ENCODE peak calls at places on chromosome 2, in four cellular contexts. U is Panc1, R is esophagus squamous epithelium, W is IMR-90. O is an unnamed sample.

GRCh38 chr2:61443342-61444041 is 27.4 kb downstream of the USP34 start:
- DNase-seq in U (no peak), W (no peak), R (no peak), O (peak)

GRCh38 chr2:207772081-207772843 is 2.6 kb upstream of the FZD5 start:
- DNase-seq in W (no peak), U (no peak), R (no peak), O (no peak)

GRCh38 chr2:9110346-9110884 is 96.2 kb upstream of the ASAP2 start:
- DNase-seq in R (no peak), U (no peak), W (no peak), O (no peak)

GRCh38 chr2:232615339-232615738 is 18.1 kb upstream of the EFHD1 start:
- DNase-seq in R (no peak), W (no peak), U (no peak), O (no peak)

GRCh38 chr2:88492002-88492401 is 39.5 kb upstream of the FOXI3 start:
- DNase-seq in W (no peak), R (no peak), U (no peak), O (no peak)

GRCh38 chr2:62321890-62322289 is 126.0 kb downstream of the B3GNT2 start:
- DNase-seq in W (no peak), U (no peak), R (no peak), O (no peak)

GRCh38 chr2:36408198-36408703 is 52.7 kb downstream of the CRIM1 start:
- DNase-seq in W (peak), U (no peak), R (no peak), O (no peak)

GRCh38 chr2:136538489-136538888 is 226.9 kb upstream of the THSD7B start:
- DNase-seq in U (no peak), R (no peak), W (no peak), O (no peak)

GRCh38 chr2:127049927-127050802 is 56.8 kb downstream of the BIN1 start:
- DNase-seq in W (peak), U (no peak), R (no peak), O (peak)

GRCh38 chr2:33620-34019 is 12.7 kb downstream of the FAM110C start:
- DNase-seq in W (no peak), R (no peak), U (no peak), O (no peak)

GRCh38 chr2:240013343-240013742 is 11.8 kb downstream of the NDUFA10 start:
- DNase-seq in U (no peak), R (no peak), W (peak), O (no peak)

GRCh38 chr2:117470311-117471095 is 344.0 kb upstream of the DDX18 start:
- DNase-seq in U (peak), R (no peak), W (no peak), O (peak)

GRCh38 chr2:96802281-96802595 is 13.8 kb upstream of the CNNM3 start:
- DNase-seq in R (no peak), U (no peak), W (no peak), O (peak)

GRCh38 chr2:183229386-183229785 is 105.1 kb downstream of the NUP35 start:
- DNase-seq in R (no peak), U (no peak), W (peak), O (no peak)

GRCh38 chr2:166138144-166138543 is 10.3 kb upstream of the SCN1A start:
- DNase-seq in W (no peak), R (no peak), U (no peak), O (no peak)

GRCh38 chr2:241553512-241553830 is 5.1 kb upstream of the BOK start:
- DNase-seq in W (no peak), U (no peak), R (no peak), O (no peak)

GRCh38 chr2:165408191-165408590 is 61.3 kb upstream of the CSRNP3 start:
- DNase-seq in U (no peak), R (no peak), W (no peak), O (no peak)

GRCh38 chr2:134717706-134718094 is 1.1 kb downstream of the TMEM163 start:
- DNase-seq in R (no peak), W (no peak), U (no peak), O (no peak)

GRCh38 chr2:17135619-17136018 is 382.6 kb downstream of the RAD51AP2 start:
- DNase-seq in R (no peak), U (no peak), W (no peak), O (no peak)

GRCh38 chr2:33673937-33674336 is 74.8 kb upstream of the FAM98A start:
- DNase-seq in U (no peak), W (peak), R (no peak), O (peak)

GRCh38 chr2:40199758-40200157 is 252.1 kb downstream of the SLC8A1 start:
- DNase-seq in R (no peak), U (no peak), W (peak), O (no peak)

GRCh38 chr2:86453838-86454237 is 12.7 kb downstream of the KDM3A start:
- DNase-seq in R (no peak), U (no peak), W (peak), O (no peak)

GRCh38 chr2:120453635-120453998 is 107.7 kb downstream of the INHBB start:
- DNase-seq in U (no peak), R (no peak), W (peak), O (no peak)

GRCh38 chr2:120392923-120393322 is 47.0 kb downstream of the INHBB start:
- DNase-seq in U (no peak), W (no peak), R (no peak), O (no peak)

GRCh38 chr2:29530281-29530680 is 391.1 kb downstream of the ALK start:
- DNase-seq in R (no peak), W (peak), U (no peak), O (no peak)

GRCh38 chr2:232870002-232870765 is at the start of gene SNORC:
- DNase-seq in R (no peak), W (no peak), U (no peak), O (no peak)

GRCh38 chr2:191866675-191867506 is 20.0 kb upstream of the CAVIN2 start:
- DNase-seq in R (no peak), W (peak), U (peak), O (no peak)

GRCh38 chr2:134372611-134373131 is 118.8 kb downstream of the MGAT5 start:
- DNase-seq in R (no peak), W (peak), U (no peak), O (no peak)

GRCh38 chr2:207768168-207768890 is 1.4 kb downstream of the FZD5 start:
- DNase-seq in U (no peak), W (no peak), R (no peak), O (peak)

GRCh38 chr2:219175928-219176817 is 552 bp downstream of the CNPPD1 start:
- DNase-seq in W (peak), U (no peak), R (no peak), O (peak)

GRCh38 chr2:238601433-238602222 is 174.9 kb downstream of the ASB1 start:
- DNase-seq in W (peak), R (no peak), U (no peak), O (no peak)

GRCh38 chr2:165793779-165794519 is at the start of gene GALNT3:
- DNase-seq in U (no peak), R (peak), W (no peak), O (peak)

GRCh38 chr2:55063713-55064323 is 13.6 kb upstream of the RTN4 start:
- DNase-seq in W (no peak), R (no peak), U (no peak), O (no peak)

GRCh38 chr2:239125726-239126675 is 274.8 kb downstream of the HDAC4 start:
- DNase-seq in U (no peak), R (no peak), W (no peak), O (no peak)

GRCh38 chr2:3493610-3493997 is 25.7 kb downstream of the ADI1 start:
- DNase-seq in R (no peak), U (no peak), W (peak), O (peak)

DNA sequence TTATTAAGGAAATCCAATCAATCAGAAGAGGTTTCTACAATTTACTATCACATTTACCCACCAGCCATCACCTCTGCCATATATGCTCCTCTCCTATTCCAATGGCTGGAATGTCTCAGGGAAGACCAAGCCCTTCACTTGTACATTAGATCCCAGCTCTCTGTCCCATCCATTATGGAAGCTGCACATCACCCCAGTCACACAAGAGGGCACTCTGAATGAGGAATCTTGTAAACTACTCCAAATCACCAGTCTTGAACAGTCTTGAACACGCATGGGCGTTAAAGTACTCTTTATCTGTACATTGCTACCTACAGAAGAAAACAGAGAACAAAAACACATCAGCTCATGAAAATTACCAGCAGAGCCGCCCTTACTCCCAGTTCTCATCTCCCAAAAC is 38.7 kb downstream of the ZC3H8 start:
- DNase-seq in R (no peak), W (peak), U (no peak), O (no peak)
- TF ChIP-seq CTCF in R (no peak), W (no peak), U (peak), O (no peak)

DNA sequence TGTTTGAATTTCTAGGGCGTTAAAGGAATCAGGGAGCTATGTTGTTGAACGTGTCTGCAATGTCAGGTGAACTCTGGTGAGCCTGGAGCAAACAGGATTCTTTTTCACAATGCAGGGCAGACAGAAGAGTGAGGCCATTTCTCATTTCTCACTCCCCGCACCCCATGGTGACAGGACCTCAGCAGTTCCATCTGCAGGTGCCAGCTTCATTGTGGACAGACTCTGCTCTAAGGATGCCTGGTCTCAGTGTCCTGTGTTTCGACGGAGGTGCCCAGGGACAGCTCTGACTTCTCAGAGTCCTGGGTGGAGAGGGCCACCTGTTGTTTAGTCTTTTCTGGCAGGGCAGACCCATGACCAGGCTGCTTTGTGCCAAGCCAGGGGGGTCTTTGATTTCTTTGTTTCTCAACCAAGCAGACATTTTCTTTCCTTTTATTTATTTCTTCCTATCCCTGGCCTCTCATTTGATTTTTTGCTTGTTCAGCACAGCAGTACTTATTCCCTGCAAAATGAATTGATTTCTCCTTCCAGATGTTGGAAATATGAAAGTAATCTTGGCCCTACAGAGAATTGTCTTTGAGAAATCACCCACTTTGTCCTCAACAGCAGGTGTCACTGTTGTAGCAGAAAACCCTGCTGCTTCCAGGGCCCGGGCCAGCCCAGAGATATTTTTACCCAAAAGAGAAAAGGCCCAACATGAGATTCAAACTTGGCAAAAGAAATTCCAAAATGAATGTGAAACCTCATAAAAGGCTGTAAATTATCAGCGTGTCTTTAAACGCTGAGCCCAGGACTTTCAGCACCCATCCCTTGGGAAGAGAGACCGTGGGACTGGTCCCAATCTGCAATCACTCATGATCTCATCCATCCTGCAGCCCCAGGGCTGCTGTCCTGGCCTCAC is 201.6 kb downstream of the RNF144A start:
- DNase-seq in U (no peak), W (peak), R (no peak), O (peak)
- TF ChIP-seq CTCF in U (peak), W (peak), R (peak), O (peak)

GRCh38 chr2:5691659-5692529 is at the start of gene SOX11:
- DNase-seq in W (peak), R (no peak), U (no peak), O (no peak)
- TF ChIP-seq CTCF in W (peak), R (no peak), U (no peak), O (no peak)

GRCh38 chr2:202821538-202822160 is 49.9 kb downstream of the ICA1L start:
- DNase-seq in U (no peak), R (no peak), W (no peak), O (no peak)
- TF ChIP-seq CTCF in U (no peak), R (no peak), W (no peak), O (no peak)

GRCh38 chr2:217570394-217570793 is 432.4 kb downstream of the TNS1 start:
- DNase-seq in U (no peak), W (no peak), R (no peak), O (no peak)

GRCh38 chr2:217568289-217568985 is 434.4 kb downstream of the TNS1 start:
- DNase-seq in W (peak), R (no peak), U (no peak), O (no peak)

DNA sequence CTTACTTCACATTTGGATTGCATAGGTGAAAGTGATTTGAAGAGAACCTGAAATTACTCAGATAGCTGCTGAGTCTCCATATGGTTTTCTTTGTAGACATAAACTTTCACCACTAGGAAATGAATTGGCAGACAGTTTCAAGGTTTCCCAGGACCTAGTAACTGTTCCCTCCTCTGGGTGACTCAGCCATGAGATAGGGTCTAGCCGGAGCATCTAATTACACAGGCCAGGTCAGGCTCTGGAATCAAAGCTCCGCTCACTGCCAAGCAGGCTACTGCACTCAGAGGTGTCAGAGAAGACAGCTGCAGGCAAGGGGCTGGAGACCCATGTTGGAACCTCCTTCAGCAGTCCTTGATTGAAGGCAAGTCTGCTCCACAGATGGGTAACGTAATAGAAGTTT is 429.2 kb downstream of the TNS1 start:
- DNase-seq in W (peak), U (no peak), R (no peak), O (no peak)
- TF ChIP-seq CTCF in W (peak), U (no peak), R (no peak), O (no peak)

DNA sequence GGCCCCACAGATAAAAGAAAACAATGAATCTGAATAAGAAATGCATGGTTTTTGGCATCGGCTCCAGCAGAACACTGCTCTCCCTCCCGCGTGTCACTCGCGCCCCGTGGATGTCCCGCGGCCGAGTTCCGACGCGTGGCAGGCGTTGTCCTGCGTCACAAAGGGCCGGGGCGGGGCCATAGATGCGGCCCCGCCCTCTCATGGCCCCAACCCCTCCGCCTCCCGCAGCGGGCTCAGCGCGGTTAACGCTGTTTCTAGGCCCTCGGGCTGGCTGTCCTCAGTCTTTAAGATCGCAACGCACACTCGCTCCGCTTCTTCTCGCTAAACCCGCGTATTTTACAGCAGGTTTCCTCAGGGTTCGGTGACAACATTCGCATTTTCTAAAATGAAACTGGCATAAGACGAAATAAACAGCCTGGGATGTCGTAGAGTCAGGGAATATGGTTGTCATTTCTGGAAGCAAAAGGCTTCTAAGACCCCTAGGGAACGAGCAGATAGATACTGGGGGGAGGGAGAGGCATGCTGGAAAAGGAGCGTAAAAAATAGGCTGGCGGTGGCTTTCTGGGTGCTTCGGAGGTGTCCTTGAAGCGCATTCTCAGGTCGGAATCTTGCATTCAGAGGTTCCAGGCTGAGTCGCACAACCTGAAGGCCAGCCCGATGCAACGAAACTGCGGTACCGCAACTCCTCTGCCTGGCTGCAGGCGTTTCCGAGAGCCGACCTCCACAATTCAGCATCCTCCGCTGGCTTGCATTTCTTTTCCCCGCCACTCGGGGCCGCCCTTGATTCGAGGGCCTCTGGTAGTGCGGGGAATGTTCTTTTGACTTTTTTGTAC is at the start of gene FKBP7:
- DNase-seq in W (peak), R (peak), U (no peak), O (peak)
- TF ChIP-seq CTCF in W (peak), R (peak), U (peak), O (peak)

GRCh38 chr2:199740111-199740428 is 110.9 kb downstream of the FTCDNL1 start:
- DNase-seq in U (no peak), R (no peak), W (no peak), O (no peak)
- TF ChIP-seq CTCF in U (peak), R (no peak), W (no peak), O (no peak)

GRCh38 chr2:197309369-197310231 is 980 bp downstream of the ANKRD44 start:
- DNase-seq in W (no peak), R (no peak), U (no peak), O (peak)

GRCh38 chr2:197310940-197311485 is 433 bp upstream of the ANKRD44 start:
- DNase-seq in U (no peak), R (peak), W (no peak), O (no peak)

GRCh38 chr2:197311521-197312033 is 997 bp upstream of the ANKRD44 start:
- DNase-seq in U (no peak), W (no peak), R (no peak), O (no peak)

GRCh38 chr2:197308635-197309368 is 1.8 kb downstream of the ANKRD44 start:
- DNase-seq in R (no peak), U (no peak), W (no peak), O (peak)

DNA sequence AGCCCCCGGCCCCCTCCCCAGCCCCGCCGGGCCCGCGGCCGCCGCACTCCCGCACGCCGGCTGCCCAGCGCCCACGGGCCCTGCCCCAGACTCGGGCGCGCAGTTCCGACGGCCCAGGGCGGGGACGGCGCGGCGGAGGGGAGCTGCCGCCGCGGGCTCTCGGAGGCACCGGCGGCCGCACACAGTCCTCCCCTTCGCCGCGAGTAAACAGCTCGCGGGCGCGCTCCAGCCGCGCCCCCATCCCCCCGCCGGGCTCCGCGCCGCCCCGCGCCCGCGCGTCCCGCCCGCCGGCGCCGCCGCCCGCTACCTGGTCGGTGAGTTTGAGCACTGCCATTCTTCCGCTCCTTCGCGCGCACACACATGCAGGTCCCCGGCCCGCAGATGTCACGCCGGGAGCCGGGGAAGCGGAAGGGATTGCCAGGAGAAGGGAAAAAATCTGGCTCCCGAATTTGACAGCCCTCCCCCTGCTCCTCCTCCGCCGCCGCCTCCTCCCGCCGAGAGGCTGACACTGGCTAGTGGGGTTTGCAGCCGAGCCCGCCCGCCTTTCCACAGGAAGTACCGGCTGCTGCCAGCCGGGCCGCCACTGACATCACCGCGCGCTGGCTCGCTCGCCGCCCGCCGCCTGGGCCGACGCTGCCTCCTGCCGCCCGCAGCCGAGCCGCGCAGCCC is at the start of gene ANKRD44:
- DNase-seq in R (peak), W (peak), U (no peak), O (peak)
- TF ChIP-seq CTCF in R (peak), W (peak), U (peak), O (peak)

GRCh38 chr2:10911291-10912075 is at the start of gene KCNF1:
- DNase-seq in W (peak), R (no peak), U (no peak), O (no peak)
- TF ChIP-seq CTCF in W (peak), R (no peak), U (peak), O (no peak)

DNA sequence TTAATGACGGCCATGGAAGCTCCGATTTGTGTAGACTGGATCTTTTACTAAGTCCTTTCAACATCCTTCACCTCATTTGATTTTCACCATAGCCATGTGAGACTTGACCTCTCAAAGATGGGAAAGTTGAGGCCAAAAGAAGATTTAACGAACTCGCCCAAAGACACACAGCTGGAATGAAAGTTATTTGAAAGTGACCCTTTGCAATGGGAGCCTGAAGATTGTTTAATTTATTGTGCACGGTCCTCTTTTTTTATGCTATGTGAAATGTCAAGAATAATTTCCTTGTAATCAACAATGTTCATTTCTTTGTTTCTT is 58.0 kb upstream of the COPS8 start:
- DNase-seq in R (no peak), W (no peak), U (no peak), O (no peak)
- TF ChIP-seq CTCF in R (no peak), W (no peak), U (peak), O (no peak)